ENCODE peak calls at places on chromosomes 4 and X, in six cellular contexts. D is endodermal cell, V is heart left ventricle, N is psoas muscle, O is colonic mucosa, Q is astrocyte. Y is an unnamed sample.

GRCh38 chrX:116238093-116238492 is 67.5 kb downstream of the AGTR2 start:
- DNase-seq in D (no peak), V (no peak), N (no peak), O (no peak), Q (no peak), Y (no peak)

GRCh38 chr4:42594880-42595279 is 62.0 kb downstream of the ATP8A1 start:
- DNase-seq in D (no peak), V (no peak), N (no peak), O (no peak), Q (no peak), Y (no peak)

GRCh38 chr4:37453004-37453360 is 208.4 kb downstream of the NWD2 start:
- DNase-seq in D (peak), V (peak), N (no peak), O (peak), Q (peak), Y (no peak)

GRCh38 chr4:8607603-8608481 is 15.3 kb downstream of the CPZ start:
- DNase-seq in D (peak), V (peak), N (no peak), O (no peak), Q (no peak), Y (peak)

GRCh38 chrX:23557070-23557469 is 110.2 kb upstream of the PRDX4 start:
- DNase-seq in D (no peak), V (no peak), N (no peak), O (no peak), Q (peak), Y (no peak)

GRCh38 chr4:87058272-87059073 is 123.7 kb downstream of the AFF1 start:
- DNase-seq in D (peak), V (no peak), N (no peak), O (no peak), Q (no peak), Y (no peak)

GRCh38 chrX:152989292-152989658 is 4.6 kb downstream of the PNMA5 start:
- DNase-seq in D (no peak), V (no peak), N (no peak), O (no peak), Q (no peak), Y (no peak)

GRCh38 chr4:23237771-23238170 is 545.0 kb downstream of the GBA3 start:
- DNase-seq in D (no peak), V (peak), N (peak), O (no peak), Q (no peak), Y (peak)

GRCh38 chrX:41384041-41384705 is 50.2 kb downstream of the DDX3X start:
- DNase-seq in D (no peak), V (peak), N (peak), O (peak), Q (peak), Y (peak)

GRCh38 chr4:1363540-1363939 is 16.5 kb downstream of the UVSSA start:
- DNase-seq in D (no peak), V (no peak), N (peak), O (no peak), Q (no peak), Y (no peak)

GRCh38 chrX:47245156-47245555 is 12.3 kb downstream of the USP11 start:
- DNase-seq in D (no peak), V (no peak), N (no peak), O (no peak), Q (no peak), Y (no peak)

GRCh38 chrX:88830113-88830512 is 83.1 kb downstream of the CPXCR1 start:
- DNase-seq in D (no peak), V (no peak), N (no peak), O (no peak), Q (no peak), Y (no peak)

GRCh38 chr4:102429553-102429952 is 71.6 kb upstream of the NFKB1 start:
- DNase-seq in D (no peak), V (no peak), N (no peak), O (no peak), Q (peak), Y (no peak)

GRCh38 chr4:182642831-182643230 is 274.4 kb downstream of the DCTD start:
- DNase-seq in D (no peak), V (no peak), N (no peak), O (no peak), Q (peak), Y (no peak)

GRCh38 chr4:52552778-52553177 is 106.3 kb downstream of the USP46 start:
- DNase-seq in D (no peak), V (no peak), N (no peak), O (no peak), Q (no peak), Y (no peak)

GRCh38 chr4:182454440-182455013 is 211.3 kb downstream of the TENM3 start:
- DNase-seq in D (no peak), V (no peak), N (no peak), O (no peak), Q (no peak), Y (no peak)

GRCh38 chrX:150566734-150567182 is 1.7 kb upstream of the MTM1 start:
- DNase-seq in D (peak), V (no peak), N (no peak), O (no peak), Q (no peak), Y (no peak)

GRCh38 chrX:13226214-13226613 is 93.6 kb downstream of the ATXN3L start:
- DNase-seq in D (no peak), V (no peak), N (no peak), O (no peak), Q (no peak), Y (no peak)

GRCh38 chrX:136953867-136954787 is 73.6 kb upstream of the RBMX start:
- DNase-seq in D (peak), V (peak), N (peak), O (peak), Q (peak), Y (peak)

GRCh38 chrX:101051153-101051548 is 760 bp downstream of the TRMT2B start:
- DNase-seq in D (no peak), V (no peak), N (no peak), O (no peak), Q (no peak), Y (no peak)

GRCh38 chr4:213971-214370 is 89.7 kb downstream of the ZNF718 start:
- DNase-seq in D (no peak), V (no peak), N (no peak), O (no peak), Q (no peak), Y (no peak)

GRCh38 chr4:85747871-85748491 is 273.0 kb downstream of the ARHGAP24 start:
- DNase-seq in D (peak), V (peak), N (no peak), O (peak), Q (peak), Y (peak)

GRCh38 chr4:174120446-174121142 is 162.9 kb downstream of the FBXO8 start:
- DNase-seq in D (peak), V (peak), N (peak), O (peak), Q (peak), Y (peak)

GRCh38 chr4:80107374-80107773 is 34.3 kb upstream of the ANTXR2 start:
- DNase-seq in D (no peak), V (no peak), N (no peak), O (no peak), Q (no peak), Y (no peak)

GRCh38 chr4:135277116-135277979 is 1075.8 kb upstream of the PABPC4L start:
- DNase-seq in D (no peak), V (no peak), N (no peak), O (no peak), Q (peak), Y (no peak)

DNA sequence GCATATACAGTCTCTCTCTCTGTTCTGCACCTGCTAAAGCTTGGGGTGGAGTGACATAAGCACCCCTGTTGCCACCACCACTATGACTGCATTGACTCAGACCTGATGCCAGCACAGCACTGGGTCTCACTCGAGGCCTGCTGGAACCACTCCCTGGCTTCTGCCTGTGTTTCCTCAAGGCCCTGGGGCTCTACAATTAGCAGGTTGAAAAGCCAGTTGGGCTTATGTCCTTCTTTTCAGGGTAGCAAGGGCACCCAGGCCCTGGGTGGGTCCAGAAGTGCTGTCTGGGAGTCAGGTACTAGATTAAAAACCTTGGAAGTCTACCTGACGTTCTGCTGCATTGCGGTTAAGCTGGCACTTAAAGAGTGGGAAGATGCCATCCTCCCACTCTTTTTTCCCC is 50.5 kb upstream of the MAGEC3 start:
- DNase-seq in D (no peak), V (no peak), N (no peak), O (no peak), Q (no peak), Y (no peak)
- H3K27ac ChIP-seq in D (no peak), V (no peak), N (no peak), O (no peak), Q (no peak), Y (no peak)

DNA sequence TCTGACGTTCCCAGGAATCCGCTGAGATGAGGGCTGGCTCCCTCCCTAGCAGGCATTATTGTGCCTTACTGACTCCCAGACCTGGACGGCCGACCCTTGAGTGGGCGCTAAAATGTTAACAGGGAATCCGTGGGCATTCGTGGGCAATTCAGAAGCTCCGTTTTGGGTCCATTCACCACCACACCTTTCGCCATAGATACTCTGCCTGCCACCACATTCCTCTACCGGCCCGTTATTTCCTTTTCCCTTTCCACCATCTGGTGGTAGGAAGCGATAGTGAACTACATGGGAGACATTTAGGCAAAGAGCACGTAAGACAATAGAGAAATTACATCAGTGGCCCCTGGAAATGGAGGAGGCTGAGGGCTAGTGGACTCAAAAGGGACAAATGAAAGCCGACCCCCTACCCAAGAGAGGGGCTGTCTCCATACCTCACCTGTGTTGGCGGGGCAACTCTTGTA is 1.0 kb upstream of the SH3KBP1 start:
- DNase-seq in D (peak), V (peak), N (no peak), O (peak), Q (peak), Y (no peak)
- H3K27ac ChIP-seq in D (peak), V (peak), N (no peak), O (peak), Q (peak), Y (peak)

DNA sequence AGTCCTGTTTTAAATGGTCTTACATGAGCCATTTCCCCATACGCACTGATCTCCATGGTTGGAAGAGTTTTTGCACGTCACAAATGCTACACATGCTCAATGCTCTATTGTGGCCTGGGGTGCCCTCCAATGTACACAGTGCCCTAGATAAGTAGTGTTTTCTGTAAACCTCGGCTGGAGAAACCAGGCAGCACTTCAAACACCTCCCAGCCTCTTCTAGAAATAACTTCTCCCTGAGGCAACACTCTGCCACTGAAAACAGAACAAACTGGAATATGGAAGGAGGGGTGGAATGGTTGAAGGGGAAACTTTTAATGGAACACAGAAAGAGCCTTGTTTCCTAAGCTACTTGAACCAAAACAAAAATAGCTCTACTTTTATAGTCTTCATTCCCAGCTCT is 123.9 kb upstream of the CBR4 start:
- DNase-seq in D (no peak), V (peak), N (no peak), O (no peak), Q (no peak), Y (no peak)
- H3K27ac ChIP-seq in D (no peak), V (peak), N (no peak), O (no peak), Q (no peak), Y (peak)

DNA sequence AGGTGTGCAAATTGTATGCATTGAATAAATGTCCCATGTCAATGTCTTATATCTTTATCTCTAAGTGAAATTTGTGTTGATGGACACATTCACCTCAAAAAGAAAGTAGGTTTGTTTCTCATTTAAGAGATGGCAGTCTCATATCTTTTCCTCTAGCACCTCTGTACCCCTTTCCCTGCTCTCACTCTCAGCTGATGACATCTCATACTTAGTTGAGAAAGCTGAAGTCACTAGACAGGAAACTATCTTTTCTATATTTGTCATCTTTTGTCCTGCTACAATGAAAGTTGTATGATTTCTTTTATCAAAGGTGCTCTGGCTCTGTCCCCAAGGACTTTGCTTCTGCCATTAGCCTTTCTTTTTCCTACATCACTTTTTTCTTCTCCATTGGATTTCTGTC is 84.0 kb upstream of the GRPR start:
- DNase-seq in D (no peak), V (no peak), N (no peak), O (no peak), Q (no peak), Y (no peak)
- H3K27ac ChIP-seq in D (no peak), V (no peak), N (no peak), O (no peak), Q (no peak), Y (no peak)

DNA sequence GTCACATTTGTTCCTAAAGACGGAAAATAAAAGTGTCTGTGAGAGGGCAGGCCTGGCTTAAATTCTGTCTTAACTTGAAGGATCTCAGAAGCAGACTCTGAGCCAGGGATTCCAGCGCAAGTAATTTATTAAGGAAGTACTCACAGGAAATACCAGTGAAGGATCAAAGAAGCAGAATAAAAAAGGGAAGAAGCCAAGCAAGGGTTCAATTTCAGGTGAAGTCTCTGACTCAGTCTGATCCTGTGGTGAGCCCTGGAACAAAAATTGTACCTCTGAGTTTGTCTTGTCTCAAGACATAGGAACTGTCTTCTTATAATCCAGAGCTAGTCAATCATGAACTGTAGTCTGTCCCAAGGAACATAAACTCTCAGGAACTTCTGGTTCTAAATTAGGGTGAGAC is 52.3 kb downstream of the IL1RAPL1 start:
- DNase-seq in D (no peak), V (no peak), N (no peak), O (no peak), Q (peak), Y (no peak)
- H3K27ac ChIP-seq in D (no peak), V (no peak), N (no peak), O (no peak), Q (no peak), Y (no peak)

Y was measured in heart right ventricle.